ENCODE peak calls at places on chromosomes 12 and 14, in seven cellular contexts. F is fibroblast of lung, O is PC-3, G is mesenchymal stem cell, P is mammary epithelial cell, Z is Karpas-422, N is endodermal cell. D is an unnamed sample. For H3K4me1, the result is how much of the 10 kb centered on the place peaks cover.

GRCh38 chr12:2745655-2746054 is 49.1 kb upstream of the FKBP4 start:
- DNase-seq in O (no peak), P (no peak), N (no peak), F (peak), G (no peak), Z (no peak), D (no peak)

GRCh38 chr14:100417466-100417865 is 94.3 kb downstream of the SLC25A47 start:
- DNase-seq in N (peak), G (peak), Z (peak), F (peak), O (peak), P (peak), D (peak)

GRCh38 chr12:15732341-15733061 is 56.7 kb downstream of the EPS8 start:
- DNase-seq in O (no peak), F (peak), N (no peak), Z (no peak), G (peak), P (no peak), D (no peak)

GRCh38 chr14:35045798-35046047 is 349 bp upstream of the FAM177A1 start:
- DNase-seq in Z (no peak), F (peak), G (no peak), O (peak), P (no peak), N (no peak), D (no peak)

GRCh38 chr14:69663322-69663686 is 51.9 kb downstream of the SUSD6 start:
- DNase-seq in O (peak), F (no peak), N (no peak), Z (no peak), G (no peak), P (no peak), D (no peak)

GRCh38 chr14:20327005-20327869 is 5.8 kb downstream of the CCNB1IP1 start:
- DNase-seq in Z (peak), P (peak), F (peak), O (peak), G (peak), N (no peak), D (peak)

GRCh38 chr12:25023808-25024207 is 74.9 kb upstream of the BCAT1 start:
- DNase-seq in N (no peak), F (no peak), G (no peak), O (no peak), P (no peak), Z (peak), D (no peak)

GRCh38 chr12:89384050-89384749 is 31.9 kb upstream of the DUSP6 start:
- DNase-seq in P (peak), N (peak), Z (no peak), G (peak), O (peak), F (peak), D (peak)

GRCh38 chr14:101965796-101966718 is 1.7 kb downstream of the DYNC1H1 start:
- DNase-seq in O (peak), Z (peak), G (peak), P (peak), N (no peak), F (no peak), D (peak)

GRCh38 chr12:99024870-99025269 is 379.8 kb downstream of the APAF1 start:
- DNase-seq in F (no peak), N (no peak), O (no peak), Z (no peak), P (no peak), G (no peak), D (no peak)

GRCh38 chr14:99821519-99822165 is 28.4 kb downstream of the EML1 start:
- DNase-seq in P (peak), O (peak), Z (no peak), N (no peak), G (peak), F (peak), D (peak)

GRCh38 chr12:91173139-91173538 is 9.5 kb downstream of the DCN start:
- DNase-seq in O (no peak), Z (no peak), F (no peak), P (no peak), N (no peak), G (no peak), D (peak)

GRCh38 chr12:71024827-71025226 is 104.3 kb upstream of the PTPRR start:
- DNase-seq in O (no peak), Z (no peak), P (no peak), G (no peak), F (no peak), N (no peak), D (no peak)

GRCh38 chr12:108635997-108636808 is 2.5 kb upstream of the SELPLG start:
- DNase-seq in O (no peak), F (no peak), P (no peak), N (no peak), G (no peak), Z (peak), D (no peak)

GRCh38 chr12:9109213-9109522 is 6.6 kb downstream of the A2M start:
- DNase-seq in F (no peak), Z (no peak), G (no peak), P (no peak), O (no peak), N (no peak), D (no peak)

GRCh38 chr14:103070971-103071542 is 13.0 kb upstream of the LBHD2 start:
- DNase-seq in P (no peak), O (no peak), F (no peak), G (no peak), Z (no peak), N (no peak), D (no peak)

GRCh38 chr12:29921307-29921706 is 137.6 kb upstream of the TMTC1 start:
- DNase-seq in P (peak), N (no peak), F (peak), G (peak), Z (no peak), O (peak), D (no peak)

GRCh38 chr14:90399541-90400444 is 3.0 kb downstream of the CALM1 start:
- DNase-seq in O (peak), Z (peak), P (peak), N (peak), F (peak), G (peak), D (peak)

GRCh38 chr12:93621986-93622385 is 49.5 kb downstream of the SOCS2 start:
- DNase-seq in P (no peak), F (peak), N (no peak), Z (no peak), O (no peak), G (no peak), D (peak)

GRCh38 chr12:120468271-120468845 is 1.2 kb downstream of the SRSF9 start:
- DNase-seq in N (peak), F (peak), G (peak), P (peak), O (peak), Z (peak), D (peak)

GRCh38 chr12:101696477-101697196 is 803 bp upstream of the CHPT1 start:
- DNase-seq in F (peak), O (peak), Z (no peak), P (no peak), N (no peak), G (no peak), D (peak)

GRCh38 chr14:91273885-91274273 is 29.4 kb upstream of the GPR68 start:
- DNase-seq in N (no peak), G (no peak), Z (no peak), P (no peak), F (no peak), O (no peak), D (no peak)

GRCh38 chr14:74141703-74142102 is 56.9 kb downstream of the LIN52 start:
- DNase-seq in Z (no peak), G (peak), N (no peak), F (peak), P (no peak), O (no peak), D (peak)

GRCh38 chr12:104462931-104463339 is 6.2 kb downstream of the CHST11 start:
- DNase-seq in N (no peak), G (peak), Z (no peak), O (no peak), F (no peak), P (no peak), D (peak)

GRCh38 chr12:34399631-34400422 is 377.5 kb downstream of the ALG10 start:
- DNase-seq in N (peak), Z (no peak), O (no peak), F (no peak), G (no peak), P (no peak), D (no peak)

GRCh38 chr12:77377116-77377515 is 311.7 kb upstream of the E2F7 start:
- DNase-seq in Z (no peak), P (peak), O (no peak), F (peak), N (no peak), G (peak), D (peak)

GRCh38 chr12:50542448-50542847 is 37.7 kb downstream of the DIP2B start:
- DNase-seq in Z (no peak), P (peak), O (peak), N (no peak), G (no peak), F (no peak), D (peak)

GRCh38 chr12:30169839-30170591 is 386.3 kb upstream of the TMTC1 start:
- DNase-seq in O (no peak), F (no peak), Z (no peak), P (no peak), G (no peak), N (peak), D (no peak)

GRCh38 chr14:36944307-36945010 is 227.9 kb downstream of the SLC25A21 start:
- DNase-seq in P (peak), Z (no peak), O (peak), F (peak), N (no peak), G (peak), D (peak)

GRCh38 chr14:101731187-101732080 is 30.1 kb upstream of the PPP2R5C start:
- DNase-seq in O (peak), Z (peak), P (peak), G (peak), N (peak), F (peak), D (peak)

GRCh38 chr12:64825143-64826011 is 930 bp downstream of the TBC1D30 start:
- DNase-seq in Z (peak), O (no peak), P (no peak), F (no peak), N (peak), G (no peak), D (no peak)

GRCh38 chr12:57048423-57048822 is 1.5 kb downstream of the MYO1A start:
- DNase-seq in Z (no peak), O (no peak), F (no peak), N (peak), G (no peak), P (no peak), D (no peak)

GRCh38 chr12:95796982-95797289 is 6.4 kb upstream of the NTN4 start:
- DNase-seq in G (no peak), O (peak), P (peak), F (no peak), Z (no peak), N (no peak), D (no peak)

GRCh38 chr12:25014961-25015360 is 66.1 kb upstream of the BCAT1 start:
- DNase-seq in G (no peak), N (no peak), P (peak), F (peak), O (no peak), Z (no peak), D (peak)

GRCh38 chr12:586318-587071 is 76.8 kb downstream of the NINJ2 start:
- DNase-seq in Z (peak), P (no peak), O (no peak), N (peak), F (no peak), G (no peak), D (no peak)

GRCh38 chr12:71109834-71110233 is 48.0 kb downstream of the TSPAN8 start:
- DNase-seq in P (no peak), G (no peak), Z (no peak), F (no peak), O (no peak), N (no peak), D (no peak)

GRCh38 chr12:111180830-111181726 is 187.8 kb downstream of the PHETA1 start:
- DNase-seq in F (peak), P (no peak), O (no peak), Z (no peak), N (no peak), G (no peak), D (peak)

GRCh38 chr12:106229036-106229591 is 18.7 kb downstream of the CKAP4 start:
- DNase-seq in N (peak), Z (peak), O (no peak), G (no peak), P (no peak), F (no peak), D (no peak)

GRCh38 chr12:66270613-66271012 is 31.7 kb upstream of the HELB start:
- DNase-seq in N (no peak), G (no peak), P (no peak), Z (no peak), F (no peak), O (no peak), D (no peak)
- H3K4me3 ChIP-seq in N (no peak), G (no peak), P (no peak), Z (no peak), F (no peak), O (no peak), D (no peak)

GRCh38 chr14:64732066-64732465 is 27.8 kb downstream of the PLEKHG3 start:
- DNase-seq in P (no peak), F (no peak), N (peak), Z (no peak), G (no peak), O (no peak), D (no peak)

GRCh38 chr14:64732536-64733120 is 28.4 kb downstream of the PLEKHG3 start:
- DNase-seq in Z (no peak), O (no peak), G (no peak), N (peak), F (no peak), P (no peak), D (no peak)

GRCh38 chr14:64734990-64735389 is 30.8 kb downstream of the PLEKHG3 start:
- DNase-seq in F (no peak), Z (no peak), P (no peak), N (peak), G (peak), O (no peak), D (no peak)

GRCh38 chr14:64733321-64733720 is 29.1 kb downstream of the PLEKHG3 start:
- DNase-seq in Z (no peak), G (no peak), O (no peak), N (peak), P (no peak), F (no peak), D (no peak)

DNA sequence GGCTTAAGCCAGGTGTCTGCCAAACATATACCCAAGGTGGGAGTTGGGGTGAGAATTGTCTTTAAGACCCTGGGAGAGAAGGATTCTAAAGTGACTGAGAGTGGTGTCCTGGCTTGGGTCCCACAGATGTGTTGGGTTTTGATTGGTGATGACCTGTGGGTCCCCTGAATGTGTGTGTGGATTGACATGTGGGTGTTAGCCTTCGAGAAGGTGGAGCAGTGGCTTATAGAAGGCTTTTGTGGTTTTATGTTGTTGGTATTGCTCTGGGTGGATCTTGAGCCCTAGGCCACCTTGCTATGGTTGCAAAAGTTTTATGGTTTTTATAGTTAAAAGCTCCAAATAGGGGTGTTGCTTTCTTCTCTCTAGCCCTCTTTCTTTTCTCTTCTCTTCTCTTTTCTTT is 29.7 kb downstream of the PLEKHG3 start:
- DNase-seq in F (no peak), O (no peak), G (no peak), P (no peak), Z (no peak), N (peak), D (no peak)
- H3K4me1 ChIP-seq in F (under half), O (under half), G (under half), P (under half), Z (under half), N (under half), D (under half)

GRCh38 chr14:104138098-104138890 is at the start of gene KIF26A:
- DNase-seq in P (no peak), F (no peak), N (peak), Z (no peak), G (peak), O (peak), D (peak)

GRCh38 chr14:104137297-104138097 is 890 bp upstream of the KIF26A start:
- DNase-seq in N (peak), Z (peak), F (peak), G (peak), O (peak), P (no peak), D (peak)

GRCh38 chr14:104140213-104140462 is 1.8 kb downstream of the KIF26A start:
- DNase-seq in N (no peak), F (no peak), G (no peak), P (no peak), Z (no peak), O (no peak), D (no peak)

GRCh38 chr14:104139460-104140212 is 1.2 kb downstream of the KIF26A start:
- DNase-seq in G (no peak), P (no peak), O (no peak), F (no peak), Z (no peak), N (peak), D (no peak)

DNA sequence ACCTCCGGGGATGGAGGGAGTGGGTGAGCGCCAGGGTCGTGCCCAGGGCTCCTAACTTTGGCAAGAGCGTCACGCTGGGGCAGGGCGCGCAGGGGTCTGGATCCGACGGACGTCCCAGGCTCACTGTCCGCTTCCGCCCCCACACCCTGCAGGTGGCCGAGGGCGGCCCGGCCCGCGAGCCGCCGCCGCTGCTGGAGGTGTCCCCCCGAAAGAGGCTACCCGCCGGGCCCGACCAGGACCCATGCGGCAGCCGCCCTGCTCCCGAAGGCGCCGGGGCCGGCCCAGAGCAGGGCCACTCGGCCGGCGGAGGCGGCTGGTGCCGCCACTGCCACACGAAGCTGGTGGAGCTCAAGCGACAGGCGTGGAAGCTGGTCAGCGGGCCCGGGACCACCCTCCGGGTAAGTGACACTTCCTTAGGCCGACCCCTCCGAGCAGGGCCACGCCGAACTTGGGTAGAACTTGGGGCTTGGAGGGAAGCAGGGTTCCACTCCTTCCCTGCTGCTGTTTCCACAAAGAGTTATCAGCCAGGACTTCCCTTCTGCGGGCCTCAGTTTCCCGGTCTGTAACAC is 588 bp downstream of the KIF26A start:
- DNase-seq in P (no peak), Z (no peak), G (peak), N (peak), F (no peak), O (no peak), D (no peak)
- H3K9ac ChIP-seq in P (no peak), Z (no peak), G (no peak), N (peak), F (no peak), O (no peak), D (no peak)

GRCh38 chr14:76957224-76957881 is 71.2 kb downstream of the IRF2BPL start:
- DNase-seq in P (no peak), F (no peak), N (peak), G (peak), Z (no peak), O (no peak), D (no peak)
- H3K4me3 ChIP-seq in P (no peak), F (no peak), N (no peak), G (no peak), Z (no peak), O (no peak), D (no peak)

GRCh38 chr12:116125981-116126566 is 151.4 kb downstream of the MED13L start:
- DNase-seq in Z (no peak), F (peak), O (no peak), G (no peak), P (peak), N (peak), D (peak)
- H3K4me1 ChIP-seq in Z (under half), F (under half), O (under half), G (under half), P (under half), N (under half), D (half or more)

GRCh38 chr14:76287063-76287462 is 88.9 kb upstream of the ESRRB start:
- DNase-seq in Z (no peak), G (no peak), F (no peak), N (no peak), O (no peak), P (no peak), D (no peak)
- H3K9ac ChIP-seq in Z (no peak), G (no peak), F (no peak), N (no peak), O (no peak), P (no peak), D (no peak)

DNA sequence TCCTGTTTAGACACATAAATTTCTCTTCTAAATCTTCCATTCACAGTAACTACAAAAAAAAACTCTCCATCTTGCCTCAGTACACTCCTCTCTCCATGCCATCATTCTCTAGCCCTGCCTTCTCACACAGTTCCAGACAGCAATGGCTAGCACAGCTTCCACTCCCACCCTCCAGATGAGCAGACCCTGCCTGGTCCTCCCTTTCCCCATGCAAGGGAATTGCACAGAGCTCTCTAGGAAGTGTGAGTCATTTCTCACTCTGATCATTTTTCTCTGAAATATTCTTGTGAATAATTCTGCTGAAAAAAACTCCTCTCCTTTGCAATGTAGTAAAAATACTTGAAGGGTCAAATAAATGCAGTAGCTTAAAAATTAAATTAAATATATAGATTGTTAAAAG is 170.6 kb downstream of the BMP4 start:
- DNase-seq in G (no peak), Z (no peak), O (no peak), N (no peak), P (no peak), F (peak), D (peak)
- H3K4me3 ChIP-seq in G (no peak), Z (no peak), O (no peak), N (no peak), P (no peak), F (no peak), D (no peak)

GRCh38 chr12:6752181-6752930 is 585 bp downstream of the MLF2 start:
- DNase-seq in P (peak), Z (peak), G (peak), O (peak), N (peak), F (peak), D (peak)
- H3K4me1 ChIP-seq in P (under half), Z (under half), G (under half), O (under half), N (under half), F (under half), D (under half)

D was measured in adipocyte.